ENCODE peak calls at places on chromosomes 4 and X, in four cellular contexts. M is SK-N-SH, E is GM12878, C is K562. D is an unnamed sample.

GRCh38 chr4:112938461-112939058 is 110.9 kb upstream of the ANK2 start:
- DNase-seq in E (no peak), C (peak), M (peak), D (peak)

GRCh38 chr4:156280726-156281125 is 327.1 kb upstream of the CTSO start:
- DNase-seq in E (no peak), C (no peak), M (no peak), D (no peak)

GRCh38 chr4:6724461-6725111 is 8.6 kb downstream of the BLOC1S4 start:
- DNase-seq in E (no peak), M (no peak), C (peak), D (no peak)

GRCh38 chr4:164904336-164904735 is 27.4 kb downstream of the APELA start:
- DNase-seq in E (no peak), M (no peak), C (no peak), D (no peak)

GRCh38 chrX:114267127-114267526 is 316.8 kb upstream of the HTR2C start:
- DNase-seq in M (no peak), E (no peak), C (no peak), D (no peak)

GRCh38 chr4:125317526-125317880 is 2.7 kb downstream of the FAT4 start:
- DNase-seq in C (no peak), E (no peak), M (peak), D (no peak)

GRCh38 chr4:8615921-8616787 is 23.6 kb downstream of the CPZ start:
- DNase-seq in M (peak), C (no peak), E (no peak), D (no peak)

GRCh38 chrX:12777670-12778069 is 13.5 kb upstream of the PRPS2 start:
- DNase-seq in M (no peak), E (no peak), C (no peak), D (no peak)

GRCh38 chrX:40971736-40972135 is 113.5 kb upstream of the USP9X start:
- DNase-seq in E (no peak), M (no peak), C (no peak), D (no peak)

GRCh38 chr4:125283702-125284279 is 31.0 kb upstream of the FAT4 start:
- DNase-seq in C (peak), E (no peak), M (peak), D (peak)

GRCh38 chr4:121706595-121707021 is 9.8 kb upstream of the ANXA5 start:
- DNase-seq in E (no peak), M (no peak), C (no peak), D (no peak)

GRCh38 chr4:99809326-99809725 is 7.3 kb upstream of the DAPP1 start:
- DNase-seq in C (no peak), M (no peak), E (no peak), D (no peak)

GRCh38 chrX:71974916-71975315 is 64.3 kb downstream of the NHSL2 start:
- DNase-seq in C (no peak), M (no peak), E (no peak), D (no peak)

GRCh38 chrX:57930051-57930450 is 19.8 kb upstream of the ZXDA start:
- DNase-seq in E (no peak), C (no peak), M (no peak), D (no peak)

GRCh38 chr4:1492636-1493539 is 86.6 kb upstream of the NKX1-1 start:
- DNase-seq in C (no peak), M (peak), E (no peak), D (no peak)

GRCh38 chrX:152907084-152907651 is 9.3 kb downstream of the ZNF185 start:
- DNase-seq in C (peak), M (peak), E (no peak), D (no peak)

GRCh38 chr4:128812360-128812958 is 3.0 kb downstream of the JADE1 start:
- DNase-seq in E (no peak), C (no peak), M (peak), D (peak)

GRCh38 chrX:31279359-31279758 is 207.5 kb upstream of the FTHL17 start:
- DNase-seq in M (no peak), C (peak), E (no peak), D (peak)

GRCh38 chr4:48739560-48740019 is 40.5 kb downstream of the FRYL start:
- DNase-seq in M (no peak), C (peak), E (peak), D (no peak)

GRCh38 chr4:152485726-152486276 is 50.1 kb downstream of the FBXW7 start:
- DNase-seq in E (peak), C (no peak), M (no peak), D (peak)

GRCh38 chr4:28117067-28117756 is 1256.6 kb downstream of the STIM2 start:
- DNase-seq in E (no peak), M (no peak), C (no peak), D (no peak)

GRCh38 chr4:1363540-1363939 is 16.5 kb downstream of the UVSSA start:
- DNase-seq in E (no peak), C (no peak), M (no peak), D (no peak)

GRCh38 chr4:7070729-7071511 is 3.1 kb upstream of the GRPEL1 start:
- DNase-seq in E (peak), C (peak), M (peak), D (peak)

GRCh38 chrX:3428762-3429161 is 82.3 kb upstream of the MXRA5 start:
- DNase-seq in M (no peak), E (no peak), C (no peak), D (no peak)

GRCh38 chrX:13059676-13060499 is 15.5 kb upstream of the FAM9C start:
- DNase-seq in C (peak), E (no peak), M (no peak), D (no peak)

GRCh38 chr4:14247767-14248166 is 620.2 kb upstream of the BOD1L1 start:
- DNase-seq in E (no peak), M (no peak), C (no peak), D (no peak)

GRCh38 chr4:1775731-1776500 is 17.2 kb upstream of the FGFR3 start:
- DNase-seq in C (no peak), E (no peak), M (peak), D (peak)

GRCh38 chr4:39442910-39443480 is 15.7 kb downstream of the RPL9 start:
- DNase-seq in M (no peak), E (no peak), C (no peak), D (no peak)

GRCh38 chr4:39446483-39446841 is 12.3 kb downstream of the RPL9 start:
- DNase-seq in M (no peak), C (no peak), E (no peak), D (no peak)

GRCh38 chr4:39451423-39452023 is 7.2 kb downstream of the RPL9 start:
- DNase-seq in M (no peak), C (no peak), E (no peak), D (no peak)

GRCh38 chr4:39450618-39451017 is 8.1 kb downstream of the RPL9 start:
- DNase-seq in C (no peak), E (no peak), M (no peak), D (peak)

DNA sequence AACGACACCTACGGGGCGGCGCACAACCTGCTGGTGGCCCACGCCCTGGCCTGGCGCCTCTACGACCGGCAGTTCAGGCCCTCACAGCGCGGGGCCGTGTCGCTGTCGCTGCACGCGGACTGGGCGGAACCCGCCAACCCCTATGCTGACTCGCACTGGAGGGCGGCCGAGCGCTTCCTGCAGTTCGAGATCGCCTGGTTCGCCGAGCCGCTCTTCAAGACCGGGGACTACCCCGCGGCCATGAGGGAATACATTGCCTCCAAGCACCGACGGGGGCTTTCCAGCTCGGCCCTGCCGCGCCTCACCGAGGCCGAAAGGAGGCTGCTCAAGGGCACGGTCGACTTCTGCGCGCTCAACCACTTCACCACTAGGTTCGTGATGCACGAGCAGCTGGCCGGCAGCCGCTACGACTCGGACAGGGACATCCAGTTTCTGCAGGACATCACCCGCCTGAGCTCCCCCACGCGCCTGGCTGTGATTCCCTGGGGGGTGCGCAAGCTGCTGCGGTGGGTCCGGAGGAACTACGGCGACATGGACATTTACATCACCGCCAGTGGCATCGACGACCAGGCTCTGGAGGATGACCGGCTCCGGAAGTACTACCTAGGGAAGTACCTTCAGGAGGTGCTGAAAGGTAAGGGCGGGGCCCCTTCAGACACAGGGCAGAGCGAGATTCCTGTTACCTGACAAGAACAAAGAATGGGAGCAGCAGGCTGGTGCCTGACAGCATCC is 11.7 kb downstream of the RPL9 start:
- DNase-seq in C (no peak), M (no peak), E (peak), D (no peak)
- TF ChIP-seq POLR2AphosphoS5 in C (no peak), M (no peak), E (peak), D (no peak)

DNA sequence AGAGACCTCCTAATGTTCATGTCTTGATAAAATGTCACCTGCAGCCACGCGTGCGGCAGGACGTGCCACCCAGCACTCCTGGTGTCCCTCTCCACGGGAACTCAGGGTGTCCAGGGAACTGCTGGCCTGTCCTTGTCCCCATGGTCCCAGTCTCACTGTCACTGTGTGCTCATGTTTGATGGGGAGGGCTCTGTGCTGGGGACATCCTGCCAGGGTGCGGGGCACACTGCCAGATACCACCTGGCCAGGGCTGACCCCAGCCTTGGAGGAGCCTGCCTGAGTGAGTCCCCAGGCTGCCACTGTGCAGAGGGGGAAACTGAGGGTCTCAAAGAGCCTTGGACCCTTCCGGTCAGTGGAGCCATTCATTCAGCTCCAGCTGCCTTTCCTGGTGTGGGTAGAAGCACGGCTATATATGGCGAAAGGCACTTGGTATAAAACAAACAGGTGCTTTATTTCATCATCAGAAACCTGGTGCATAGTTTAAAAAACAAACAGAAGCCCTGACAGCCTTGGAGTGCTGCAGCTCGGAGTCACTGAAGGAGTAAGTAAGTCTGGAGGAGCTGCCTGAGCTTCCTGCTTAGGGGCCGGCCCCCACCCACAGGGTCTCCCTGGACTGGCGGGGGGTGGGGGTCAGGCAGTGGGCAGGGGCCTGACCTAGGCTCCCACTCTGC is 32.9 kb downstream of the NOP14 start:
- DNase-seq in E (no peak), M (no peak), C (no peak), D (peak)
- TF ChIP-seq MXI1 in E (no peak), M (no peak), C (no peak), D (no peak)

GRCh38 chr4:37481547-37482129 is 204.5 kb downstream of the RELL1 start:
- DNase-seq in E (no peak), M (no peak), C (no peak), D (no peak)
- TF ChIP-seq POLR2AphosphoS5 in E (no peak), M (no peak), C (no peak), D (no peak)

DNA sequence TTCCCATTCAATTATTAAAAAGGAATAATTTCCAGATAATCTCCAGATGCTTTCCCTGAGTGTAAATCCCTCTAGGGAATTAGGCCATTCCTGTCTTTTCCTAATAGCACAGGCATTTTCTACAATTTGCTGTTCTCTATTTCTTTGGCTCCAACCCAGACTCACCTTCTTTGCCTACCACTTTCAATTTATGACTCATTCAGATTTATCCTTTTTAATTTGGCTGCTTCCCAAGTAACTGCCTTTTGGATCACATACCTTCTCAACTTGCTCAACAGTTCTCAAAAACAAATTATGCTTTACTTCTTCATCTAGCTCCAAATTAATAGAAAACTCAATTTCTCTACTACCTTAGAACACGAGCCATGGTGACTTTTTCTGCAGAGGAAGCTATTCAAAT is 1166.3 kb upstream of the PCDH7 start:
- DNase-seq in M (no peak), E (no peak), C (no peak), D (no peak)
- TF ChIP-seq MXI1 in M (no peak), E (no peak), C (no peak), D (no peak)

GRCh38 chr4:111213520-111213919 is 590.6 kb upstream of the PITX2 start:
- DNase-seq in C (no peak), M (no peak), E (no peak), D (peak)
- TF ChIP-seq POLR2AphosphoS5 in C (no peak), M (no peak), E (no peak), D (no peak)